ENCODE peak calls at places on chromosomes 13 and 19, in four cellular contexts. One of them, this sample, is unnamed.

GRCh38 chr19:8320564-8321066 is 560 bp downstream of the NDUFA7 start:
- DNase-seq in tibial nerve: no peak
- DNase-seq in LHCN-M2: no peak
- DNase-seq in stimulated activated CD4-positive, alpha-beta T cell treated with anti-CD3 and anti-CD28 coated beads, Interleukin-15, amount 100 ng/mL, for 1 hour: no peak
- DNase-seq in this sample: no peak

GRCh38 chr13:44680746-44681355 is 104.7 kb upstream of the TSC22D1 start:
- DNase-seq in tibial nerve: no peak
- DNase-seq in LHCN-M2: no peak
- DNase-seq in stimulated activated CD4-positive, alpha-beta T cell treated with anti-CD3 and anti-CD28 coated beads, Interleukin-15, amount 100 ng/mL, for 1 hour: no peak
- DNase-seq in this sample: no peak

GRCh38 chr19:51508059-51508733 is 6.6 kb upstream of the SIGLEC12 start:
- DNase-seq in tibial nerve: no peak
- DNase-seq in LHCN-M2: no peak
- DNase-seq in stimulated activated CD4-positive, alpha-beta T cell treated with anti-CD3 and anti-CD28 coated beads, Interleukin-15, amount 100 ng/mL, for 1 hour: no peak
- DNase-seq in this sample: no peak

GRCh38 chr19:10971107-10971715 is 10.4 kb downstream of the SMARCA4 start:
- DNase-seq in tibial nerve: no peak
- DNase-seq in LHCN-M2: no peak
- DNase-seq in stimulated activated CD4-positive, alpha-beta T cell treated with anti-CD3 and anti-CD28 coated beads, Interleukin-15, amount 100 ng/mL, for 1 hour: no peak
- DNase-seq in this sample: no peak

GRCh38 chr19:5801796-5802616 is 2.9 kb upstream of the NRTN start:
- DNase-seq in tibial nerve: no peak
- DNase-seq in LHCN-M2: peak; percentile 35
- DNase-seq in stimulated activated CD4-positive, alpha-beta T cell treated with anti-CD3 and anti-CD28 coated beads, Interleukin-15, amount 100 ng/mL, for 1 hour: no peak
- DNase-seq in this sample: no peak

GRCh38 chr19:17530586-17530985 is 19.1 kb downstream of the PGLS start:
- DNase-seq in tibial nerve: no peak
- DNase-seq in LHCN-M2: no peak
- DNase-seq in stimulated activated CD4-positive, alpha-beta T cell treated with anti-CD3 and anti-CD28 coated beads, Interleukin-15, amount 100 ng/mL, for 1 hour: no peak
- DNase-seq in this sample: no peak

GRCh38 chr19:38527466-38528136 is 90.2 kb downstream of the MAP4K1 start:
- DNase-seq in tibial nerve: no peak
- DNase-seq in LHCN-M2: no peak
- DNase-seq in stimulated activated CD4-positive, alpha-beta T cell treated with anti-CD3 and anti-CD28 coated beads, Interleukin-15, amount 100 ng/mL, for 1 hour: no peak
- DNase-seq in this sample: no peak

GRCh38 chr13:51457086-51457485 is 4.2 kb upstream of the INTS6 start:
- DNase-seq in tibial nerve: no peak
- DNase-seq in LHCN-M2: no peak
- DNase-seq in stimulated activated CD4-positive, alpha-beta T cell treated with anti-CD3 and anti-CD28 coated beads, Interleukin-15, amount 100 ng/mL, for 1 hour: no peak
- DNase-seq in this sample: no peak

GRCh38 chr13:47396915-47397314 is 500.1 kb upstream of the HTR2A start:
- DNase-seq in tibial nerve: no peak
- DNase-seq in LHCN-M2: no peak
- DNase-seq in stimulated activated CD4-positive, alpha-beta T cell treated with anti-CD3 and anti-CD28 coated beads, Interleukin-15, amount 100 ng/mL, for 1 hour: no peak
- DNase-seq in this sample: no peak

GRCh38 chr13:100658363-100658762 is 16.2 kb downstream of the TMTC4 start:
- DNase-seq in tibial nerve: no peak
- DNase-seq in LHCN-M2: no peak
- DNase-seq in stimulated activated CD4-positive, alpha-beta T cell treated with anti-CD3 and anti-CD28 coated beads, Interleukin-15, amount 100 ng/mL, for 1 hour: no peak
- DNase-seq in this sample: no peak

GRCh38 chr13:111339366-111340143 is 19.1 kb downstream of the TEX29 start:
- DNase-seq in tibial nerve: no peak
- DNase-seq in LHCN-M2: no peak
- DNase-seq in stimulated activated CD4-positive, alpha-beta T cell treated with anti-CD3 and anti-CD28 coated beads, Interleukin-15, amount 100 ng/mL, for 1 hour: no peak
- DNase-seq in this sample: no peak

GRCh38 chr19:29644179-29644578 is 21.1 kb upstream of the PLEKHF1 start:
- DNase-seq in tibial nerve: no peak
- DNase-seq in LHCN-M2: no peak
- DNase-seq in stimulated activated CD4-positive, alpha-beta T cell treated with anti-CD3 and anti-CD28 coated beads, Interleukin-15, amount 100 ng/mL, for 1 hour: no peak
- DNase-seq in this sample: no peak

GRCh38 chr19:31436121-31436776 is 87.0 kb upstream of the TSHZ3 start:
- DNase-seq in tibial nerve: no peak
- DNase-seq in LHCN-M2: peak; percentile 93
- DNase-seq in stimulated activated CD4-positive, alpha-beta T cell treated with anti-CD3 and anti-CD28 coated beads, Interleukin-15, amount 100 ng/mL, for 1 hour: no peak
- DNase-seq in this sample: no peak

GRCh38 chr19:49132974-49133609 is 13.7 kb downstream of the PPFIA3 start:
- DNase-seq in tibial nerve: no peak
- DNase-seq in LHCN-M2: no peak
- DNase-seq in stimulated activated CD4-positive, alpha-beta T cell treated with anti-CD3 and anti-CD28 coated beads, Interleukin-15, amount 100 ng/mL, for 1 hour: no peak
- DNase-seq in this sample: no peak

GRCh38 chr13:41133951-41134350 is 1.3 kb upstream of the KBTBD6 start:
- DNase-seq in tibial nerve: no peak
- DNase-seq in LHCN-M2: no peak
- DNase-seq in stimulated activated CD4-positive, alpha-beta T cell treated with anti-CD3 and anti-CD28 coated beads, Interleukin-15, amount 100 ng/mL, for 1 hour: no peak
- DNase-seq in this sample: no peak

This sample was measured in GOT3.